ENCODE peak calls at places on chromosomes 16 and 17, in eight cellular contexts. T, B, O, N, F, L, P and K are unnamed samples.

GRCh38 chr17:32267690-32268205 is 2.1 kb downstream of the RHBDL3 start:
- DNase-seq in B (no peak), T (no peak), P (no peak), L (no peak), F (no peak), O (peak), N (no peak), K (no peak)

GRCh38 chr16:14181371-14182050 is 110.4 kb downstream of the MRTFB start:
- DNase-seq in O (no peak), T (peak), L (peak), F (peak), P (no peak), N (no peak), B (no peak), K (peak)

GRCh38 chr17:48612854-48613691 is 2.0 kb downstream of the HOXB8 start:
- DNase-seq in L (no peak), P (peak), B (no peak), O (peak), T (peak), N (peak), F (no peak), K (no peak)

GRCh38 chr16:31421587-31421986 is 6.6 kb downstream of the COX6A2 start:
- DNase-seq in L (no peak), T (no peak), O (no peak), P (no peak), N (no peak), F (no peak), B (no peak), K (no peak)

GRCh38 chr17:10292057-10292931 is 80.5 kb downstream of the MYH13 start:
- DNase-seq in F (peak), P (no peak), T (peak), N (no peak), L (no peak), B (peak), O (no peak), K (peak)

GRCh38 chr17:4008082-4008435 is 43.8 kb upstream of the ATP2A3 start:
- DNase-seq in T (peak), F (no peak), B (no peak), N (no peak), L (no peak), P (no peak), O (no peak), K (no peak)

GRCh38 chr17:82003411-82004381 is 19.0 kb downstream of the CENPX start:
- DNase-seq in F (peak), T (peak), N (no peak), L (peak), B (peak), O (peak), P (peak), K (peak)

GRCh38 chr16:68267612-68268405 is 3.5 kb downstream of the SLC7A6 start:
- DNase-seq in O (no peak), N (no peak), T (no peak), F (no peak), P (no peak), L (no peak), B (no peak), K (no peak)

GRCh38 chr17:74116087-74116717 is 87.3 kb upstream of the RPL38 start:
- DNase-seq in N (no peak), O (no peak), T (no peak), B (no peak), F (no peak), L (peak), P (no peak), K (no peak)

GRCh38 chr17:65323055-65323454 is 185.9 kb downstream of the RGS9 start:
- DNase-seq in B (no peak), P (no peak), F (no peak), L (no peak), T (no peak), O (no peak), N (no peak), K (no peak)

GRCh38 chr17:65324574-65324973 is 187.4 kb downstream of the RGS9 start:
- DNase-seq in O (no peak), P (no peak), N (no peak), F (no peak), B (no peak), T (no peak), L (no peak), K (peak)

GRCh38 chr17:65328567-65328966 is 191.4 kb downstream of the RGS9 start:
- DNase-seq in B (no peak), P (no peak), T (no peak), O (no peak), N (no peak), L (no peak), F (no peak), K (no peak)

GRCh38 chr17:65320856-65321255 is 183.7 kb downstream of the RGS9 start:
- DNase-seq in O (no peak), P (no peak), T (no peak), L (no peak), N (no peak), F (no peak), B (no peak), K (no peak)

GRCh38 chr17:65324977-65325376 is 187.8 kb downstream of the RGS9 start:
- DNase-seq in B (no peak), F (peak), T (no peak), P (no peak), L (no peak), O (peak), N (no peak), K (peak)
- TF ChIP-seq CTCF in B (no peak), F (no peak), T (no peak), P (no peak), L (no peak), O (no peak), N (no peak), K (no peak)

GRCh38 chr17:75393523-75394331 is 11.8 kb downstream of the GRB2 start:
- DNase-seq in L (peak), F (peak), P (peak), O (peak), T (peak), B (peak), N (peak), K (peak)
- TF ChIP-seq CTCF in L (peak), F (no peak), P (peak), O (peak), T (no peak), B (no peak), N (no peak), K (no peak)

DNA sequence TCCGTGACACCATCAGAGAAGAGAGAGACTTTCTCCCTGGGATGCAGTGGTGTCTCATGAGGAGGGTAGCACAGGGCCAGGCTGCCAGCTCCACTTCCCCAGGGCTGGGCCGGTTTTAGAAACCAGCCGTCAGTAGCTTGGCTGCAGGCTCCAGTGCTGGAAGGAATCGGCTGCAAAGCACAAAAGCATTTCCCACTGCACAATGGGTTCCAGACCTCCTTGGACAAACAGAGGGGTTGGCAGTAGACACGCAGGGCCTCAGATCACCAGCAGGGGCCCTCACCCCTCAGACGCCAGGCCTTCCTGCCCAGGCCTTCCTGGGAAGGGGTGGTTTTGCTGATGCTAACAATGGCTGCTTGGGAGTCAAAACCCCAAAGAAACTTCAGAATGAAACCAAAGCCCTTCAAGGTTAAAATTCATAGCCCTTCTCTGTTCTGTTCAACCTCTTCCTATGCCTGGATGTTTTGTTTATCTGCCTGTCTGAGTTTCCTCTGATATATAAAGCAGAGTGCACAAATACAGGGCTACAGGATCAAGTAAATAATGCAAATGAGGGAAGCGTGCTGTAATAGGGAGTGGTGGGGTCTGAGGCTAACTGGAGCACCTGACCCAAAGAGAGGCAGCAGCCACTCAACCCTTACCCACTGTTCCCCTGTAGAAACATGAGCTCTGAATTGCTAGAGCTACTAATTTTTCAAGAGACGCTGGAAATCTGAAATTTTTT is 26.2 kb downstream of the TEKT5 start:
- DNase-seq in F (peak), L (no peak), O (no peak), N (no peak), P (peak), B (no peak), T (peak), K (no peak)
- TF ChIP-seq CTCF in F (peak), L (peak), O (peak), N (no peak), P (peak), B (peak), T (peak), K (peak)

DNA sequence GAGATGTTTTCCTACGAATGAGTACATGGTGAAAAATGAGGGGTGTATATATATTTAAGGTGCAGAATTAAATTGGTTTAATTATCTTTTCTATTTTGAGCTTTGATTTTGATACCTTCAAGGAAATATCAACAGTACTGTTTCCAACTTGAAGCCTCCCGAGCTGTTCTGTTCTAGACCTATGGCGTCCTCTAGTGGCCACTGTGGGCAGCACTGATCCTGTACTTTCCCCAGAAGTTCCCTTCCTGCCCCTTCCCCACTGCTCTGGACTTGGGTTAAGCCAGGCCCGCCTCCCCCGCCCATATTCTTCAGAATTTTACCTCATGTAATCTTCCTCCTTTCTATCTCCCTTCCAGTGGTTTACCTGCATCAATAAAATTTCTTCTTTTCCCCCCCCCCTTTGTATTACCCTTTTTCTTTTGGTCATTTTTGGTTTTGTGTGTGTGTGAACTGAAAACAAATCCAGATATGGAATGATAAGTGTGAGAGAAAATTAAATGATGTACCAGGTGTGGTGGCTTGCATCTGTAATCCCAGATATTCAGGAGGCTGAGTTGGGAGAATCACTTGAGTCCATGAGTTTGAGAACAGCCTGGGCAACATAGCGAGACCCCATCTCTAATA is 1643.5 kb downstream of the TP53TG3F start:
- DNase-seq in N (no peak), O (no peak), B (no peak), P (peak), L (no peak), F (no peak), T (no peak), K (no peak)
- TF ChIP-seq CTCF in N (no peak), O (no peak), B (no peak), P (no peak), L (no peak), F (no peak), T (no peak), K (peak)

GRCh38 chr17:66450857-66451158 is 148.4 kb downstream of the PRKCA start:
- DNase-seq in B (no peak), L (no peak), N (no peak), P (no peak), T (no peak), O (no peak), F (no peak), K (no peak)

GRCh38 chr17:66450008-66450856 is 147.8 kb downstream of the PRKCA start:
- DNase-seq in B (no peak), L (no peak), T (no peak), N (no peak), P (no peak), F (no peak), O (no peak), K (peak)

GRCh38 chr17:66448008-66448644 is 145.7 kb downstream of the PRKCA start:
- DNase-seq in O (no peak), F (no peak), L (no peak), T (no peak), N (no peak), P (no peak), B (no peak), K (no peak)

GRCh38 chr17:66449418-66449977 is 147.1 kb downstream of the PRKCA start:
- DNase-seq in T (no peak), B (no peak), O (no peak), L (no peak), N (no peak), P (no peak), F (no peak), K (no peak)

DNA sequence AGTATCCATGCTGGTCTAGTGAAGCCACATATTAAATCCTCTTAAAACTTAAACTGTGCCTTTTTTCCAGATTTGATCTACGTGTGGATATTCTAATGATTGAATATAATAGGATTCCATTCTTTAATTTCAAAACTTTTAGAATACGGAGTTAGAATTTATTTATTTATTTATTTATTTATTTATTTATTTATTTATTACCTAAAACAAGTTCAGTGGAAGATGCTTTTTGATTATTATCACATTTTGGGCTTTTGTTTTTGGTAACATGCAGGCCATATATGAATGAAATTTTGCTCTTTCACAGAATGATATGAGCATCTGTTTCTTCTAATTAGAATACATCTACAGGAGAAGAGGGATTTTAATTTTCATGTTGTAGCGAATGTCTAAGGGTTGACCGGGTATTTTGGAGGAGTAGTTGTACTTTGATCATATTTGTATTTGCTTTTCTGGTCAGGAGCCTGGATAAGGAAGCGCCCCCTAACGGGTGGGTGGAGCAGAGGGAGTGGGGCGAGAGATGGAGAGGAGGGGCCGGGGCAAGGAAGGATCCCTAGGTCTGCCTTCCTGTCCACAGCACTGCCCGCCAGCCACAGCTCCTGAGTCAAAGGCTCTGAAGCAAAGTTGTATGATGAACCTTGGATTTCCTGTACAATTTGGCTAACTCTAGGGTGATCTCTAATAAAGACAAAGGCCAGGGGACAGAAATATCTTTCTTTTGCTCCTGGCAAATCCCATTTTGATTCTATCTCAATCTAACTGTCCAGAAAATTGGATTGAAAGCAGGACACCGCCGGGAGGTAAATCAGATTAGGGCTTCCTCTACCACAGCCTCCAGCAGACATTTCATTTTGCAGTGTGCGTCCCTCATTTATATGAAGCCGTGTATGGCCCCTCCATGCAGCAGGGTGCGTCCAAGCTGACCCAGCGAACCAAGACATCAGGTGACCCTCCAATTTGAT is 149.1 kb downstream of the PRKCA start:
- DNase-seq in B (no peak), F (no peak), O (no peak), L (no peak), T (no peak), P (peak), N (no peak), K (no peak)
- TF ChIP-seq CTCF in B (no peak), F (peak), O (no peak), L (no peak), T (peak), P (peak), N (no peak), K (no peak)

GRCh38 chr16:81939164-81940067 is 71.9 kb downstream of the SDR42E1 start:
- DNase-seq in P (peak), O (no peak), L (no peak), T (no peak), B (no peak), N (no peak), F (no peak), K (no peak)
- TF ChIP-seq CTCF in P (peak), O (no peak), L (no peak), T (no peak), B (no peak), N (no peak), F (no peak), K (peak)

DNA sequence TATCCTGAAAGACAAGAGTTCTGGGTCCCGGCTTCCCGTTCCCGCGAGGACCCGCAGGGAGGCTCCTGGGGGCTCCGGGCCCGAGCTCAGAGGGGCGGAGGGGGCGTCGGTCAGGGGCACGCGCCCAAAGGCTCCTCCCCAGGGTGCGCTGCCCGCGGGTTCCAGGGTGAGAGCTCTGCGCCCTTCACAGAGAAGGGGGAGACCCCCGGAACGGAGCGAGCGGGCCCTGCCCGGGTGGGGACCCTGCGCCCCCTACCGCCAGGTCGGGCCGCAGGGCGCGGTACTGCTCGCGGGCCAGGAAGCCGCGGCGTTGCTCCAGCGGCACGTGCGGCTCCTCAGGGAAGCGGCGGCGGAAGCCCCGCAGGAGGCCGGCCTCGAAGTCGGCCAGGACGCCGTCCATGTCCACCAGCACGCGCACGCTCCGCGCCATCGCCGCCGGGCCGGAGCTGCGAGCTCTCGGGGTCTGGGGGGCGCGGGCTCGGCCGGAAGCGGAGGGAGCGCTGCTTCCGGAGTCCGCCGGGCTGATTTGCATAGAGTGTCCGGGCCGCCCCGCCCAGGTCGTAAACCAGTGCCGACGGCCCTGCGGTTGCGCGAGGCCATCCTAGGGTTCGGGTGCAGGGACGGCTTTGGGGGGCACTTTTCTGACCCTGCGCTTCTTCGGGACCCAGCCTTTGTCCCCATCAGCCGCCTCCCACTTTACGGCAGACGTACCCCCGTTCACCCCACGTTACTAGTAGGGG is at the start of gene NT5C:
- DNase-seq in L (no peak), O (peak), B (no peak), F (peak), P (peak), T (peak), N (peak), K (peak)
- TF ChIP-seq CTCF in L (peak), O (peak), B (peak), F (peak), P (peak), T (peak), N (no peak), K (peak)

GRCh38 chr17:76868176-76868668 is at the start of gene MGAT5B:
- DNase-seq in B (peak), L (no peak), N (peak), P (peak), O (peak), F (peak), T (peak), K (peak)
- TF ChIP-seq CTCF in B (no peak), L (peak), N (no peak), P (peak), O (peak), F (peak), T (peak), K (peak)